ENCODE peak calls at places on chromosome 2, in five cellular contexts. D is fibroblast of pulmonary artery; T is AG08395; M is GM06990; U is activated naive CD8-positive, alpha-beta T cell treated with anti-CD3 and anti-CD28 coated beads for 36 hours. K is an unnamed sample.
A peak's percentile ranks its signal among the peaks of the same experiment; 100 is the strongest.

GRCh38 chr2:120175000-120175581 is 48.1 kb downstream of the TMEM185B start:
- DNase-seq in D (peak; percentile 85), T (peak; percentile 73), M (no peak), U (no peak), K (no peak)

GRCh38 chr2:101287303-101287702 is 21.2 kb downstream of the RNF149 start:
- DNase-seq in D (no peak), T (no peak), M (no peak), U (no peak), K (no peak)

GRCh38 chr2:16662440-16662839 is 3.2 kb downstream of the CYRIA start:
- DNase-seq in D (peak; percentile 74), T (no peak), M (no peak), U (no peak), K (no peak)

GRCh38 chr2:120771556-120772208 is 36.0 kb downstream of the GLI2 start:
- DNase-seq in D (peak; percentile 83), T (peak; percentile 96), M (no peak), U (no peak), K (no peak)

GRCh38 chr2:86786001-86786536 is 4.6 kb downstream of the CD8A start:
- DNase-seq in D (no peak), T (no peak), M (no peak), U (peak; percentile 75), K (no peak)

GRCh38 chr2:191559569-191559968 is 118.4 kb upstream of the NABP1 start:
- DNase-seq in D (no peak), T (no peak), M (no peak), U (no peak), K (no peak)

GRCh38 chr2:26462511-26463251 is 15.2 kb downstream of the OTOF start:
- DNase-seq in D (peak; percentile 56), T (peak; percentile 81), M (no peak), U (no peak), K (no peak)

GRCh38 chr2:237149425-237149824 is 63.7 kb downstream of the COPS8 start:
- DNase-seq in D (no peak), T (peak; percentile 55), M (no peak), U (no peak), K (no peak)

GRCh38 chr2:157246212-157247067 is 11.1 kb upstream of the GALNT5 start:
- DNase-seq in D (peak; percentile 80), T (peak; percentile 86), M (peak; percentile 63), U (peak; percentile 26), K (no peak)

GRCh38 chr2:35104306-35104705 is 1251.3 kb upstream of the CRIM1 start:
- DNase-seq in D (no peak), T (no peak), M (no peak), U (no peak), K (no peak)

GRCh38 chr2:143852748-143853147 is 667.2 kb downstream of the ZEB2 start:
- DNase-seq in D (no peak), T (no peak), M (no peak), U (no peak), K (no peak)

GRCh38 chr2:231361701-231362588 is 33.6 kb upstream of the B3GNT7 start:
- DNase-seq in D (no peak), T (no peak), M (peak; percentile 47), U (no peak), K (no peak)

GRCh38 chr2:186962085-186962747 is 113.2 kb upstream of the ZSWIM2 start:
- DNase-seq in D (no peak), T (no peak), M (no peak), U (no peak), K (no peak)

GRCh38 chr2:60104514-60105501 is 448.6 kb downstream of the BCL11A start:
- DNase-seq in D (no peak), T (peak; percentile 43), M (no peak), U (no peak), K (no peak)

GRCh38 chr2:239816571-239816970 is 208.6 kb downstream of the NDUFA10 start:
- DNase-seq in D (no peak), T (no peak), M (no peak), U (no peak), K (no peak)

GRCh38 chr2:120669121-120669952 is 66.3 kb upstream of the GLI2 start:
- DNase-seq in D (peak; percentile 73), T (no peak), M (no peak), U (peak; percentile 19), K (no peak)

GRCh38 chr2:172578054-172578453 is 22.2 kb downstream of the PDK1 start:
- DNase-seq in D (no peak), T (no peak), M (no peak), U (no peak), K (no peak)

GRCh38 chr2:190407662-190408537 is at the start of gene MFSD6:
- DNase-seq in D (no peak), T (peak; percentile 27), M (peak; percentile 78), U (peak; percentile 68), K (peak; percentile 51)

GRCh38 chr2:217479626-217480025 is 523.2 kb downstream of the TNS1 start:
- DNase-seq in D (no peak), T (no peak), M (no peak), U (no peak), K (no peak)

GRCh38 chr2:68726608-68727367 is 7.8 kb upstream of the ARHGAP25 start:
- DNase-seq in D (no peak), T (no peak), M (peak; percentile 75), U (peak; percentile 82), K (peak; percentile 69)

GRCh38 chr2:231685349-231686191 is 22.8 kb upstream of the PTMA start:
- DNase-seq in D (no peak), T (no peak), M (no peak), U (no peak), K (no peak)

GRCh38 chr2:158539176-158539895 is 82.6 kb downstream of the PKP4 start:
- DNase-seq in D (peak; percentile 88), T (peak; percentile 20), M (no peak), U (no peak), K (no peak)

GRCh38 chr2:238144262-238144661 is 5.8 kb downstream of the KLHL30 start:
- DNase-seq in D (no peak), T (no peak), M (no peak), U (no peak), K (no peak)

K was measured in effector CD4-positive, alpha-beta T cell.